ENCODE peak calls at places on chromosomes 3 and 15, in eight cellular contexts. Q, S, A, K, M, I, B and Z are unnamed samples.

GRCh38 chr3:171994646-171995441 is 44.5 kb upstream of the FNDC3B start:
- DNase-seq in Q (no peak), S (no peak), A (no peak), K (no peak), M (no peak), I (peak; percentile 88), B (no peak), Z (no peak)

GRCh38 chr3:128784228-128784627 is 58.2 kb downstream of the RAB7A start:
- DNase-seq in Q (no peak), S (no peak), A (peak; percentile 40), K (no peak), M (peak; percentile 82), I (no peak), B (no peak), Z (no peak)

GRCh38 chr15:91298101-91298500 is 198.0 kb downstream of the SV2B start:
- DNase-seq in Q (no peak), S (no peak), A (no peak), K (no peak), M (no peak), I (no peak), B (no peak), Z (no peak)

GRCh38 chr3:29694783-29695182 is 413.9 kb downstream of the RBMS3 start:
- DNase-seq in Q (no peak), S (no peak), A (no peak), K (no peak), M (peak; percentile 78), I (peak; percentile 80), B (no peak), Z (no peak)

GRCh38 chr3:156728267-156728985 is 54.0 kb downstream of the TIPARP start:
- DNase-seq in Q (no peak), S (no peak), A (no peak), K (no peak), M (no peak), I (no peak), B (no peak), Z (no peak)

GRCh38 chr15:65421360-65422215 is 1.2 kb downstream of the IGDCC4 start:
- DNase-seq in Q (peak; percentile 67), S (peak; percentile 19), A (peak; percentile 64), K (no peak), M (peak; percentile 52), I (peak; percentile 46), B (peak; percentile 76), Z (peak; percentile 80)

GRCh38 chr15:66785637-66786036 is 83.6 kb downstream of the SMAD6 start:
- DNase-seq in Q (no peak), S (no peak), A (no peak), K (no peak), M (no peak), I (peak; percentile 65), B (no peak), Z (no peak)

GRCh38 chr3:14064910-14065309 is 59.8 kb downstream of the CHCHD4 start:
- DNase-seq in Q (no peak), S (no peak), A (no peak), K (no peak), M (no peak), I (no peak), B (no peak), Z (no peak)

GRCh38 chr3:15283702-15284101 is 48.7 kb downstream of the SH3BP5 start:
- DNase-seq in Q (no peak), S (no peak), A (no peak), K (no peak), M (no peak), I (no peak), B (no peak), Z (no peak)

GRCh38 chr3:191246628-191247027 is 47.6 kb downstream of the OSTN start:
- DNase-seq in Q (no peak), S (no peak), A (no peak), K (no peak), M (no peak), I (no peak), B (no peak), Z (no peak)

GRCh38 chr15:70473623-70474366 is 289.6 kb downstream of the UACA start:
- DNase-seq in Q (no peak), S (no peak), A (no peak), K (no peak), M (no peak), I (no peak), B (peak; percentile 29), Z (no peak)

GRCh38 chr3:16338124-16338523 is 73.1 kb downstream of the OXNAD1 start:
- DNase-seq in Q (no peak), S (peak; percentile 47), A (no peak), K (no peak), M (no peak), I (no peak), B (peak; percentile 52), Z (peak; percentile 60)

GRCh38 chr15:96385195-96385594 is 54.7 kb downstream of the NR2F2 start:
- DNase-seq in Q (no peak), S (no peak), A (no peak), K (no peak), M (no peak), I (no peak), B (no peak), Z (no peak)

GRCh38 chr3:50266808-50267207 is 2.1 kb upstream of the SEMA3B start:
- DNase-seq in Q (no peak), S (no peak), A (no peak), K (no peak), M (no peak), I (no peak), B (no peak), Z (no peak)

GRCh38 chr15:63198752-63199250 is 9.4 kb downstream of the RAB8B start:
- DNase-seq in Q (no peak), S (no peak), A (no peak), K (no peak), M (no peak), I (no peak), B (no peak), Z (no peak)

GRCh38 chr3:39295184-39295775 is 15.4 kb upstream of the CX3CR1 start:
- DNase-seq in Q (no peak), S (no peak), A (no peak), K (no peak), M (no peak), I (no peak), B (no peak), Z (peak; percentile 58)

GRCh38 chr3:107643038-107643883 is 120.5 kb downstream of the BBX start:
- DNase-seq in Q (no peak), S (no peak), A (no peak), K (no peak), M (peak; percentile 49), I (no peak), B (no peak), Z (no peak)
- TF ChIP-seq CTCF in Q (no peak), S (no peak), A (no peak), K (no peak), M (peak; percentile 33), I (peak; percentile 36), B (no peak), Z (no peak)

GRCh38 chr15:48968066-48968465 is 4.3 kb upstream of the SHC4 start:
- DNase-seq in Q (no peak), S (no peak), A (no peak), K (no peak), M (no peak), I (no peak), B (no peak), Z (no peak)

GRCh38 chr15:48964898-48965297 is 1.2 kb upstream of the SHC4 start:
- DNase-seq in Q (no peak), S (no peak), A (no peak), K (no peak), M (no peak), I (no peak), B (no peak), Z (no peak)

GRCh38 chr15:48966595-48967301 is 3.0 kb upstream of the SHC4 start:
- DNase-seq in Q (no peak), S (no peak), A (no peak), K (no peak), M (no peak), I (peak; percentile 78), B (no peak), Z (peak; percentile 54)

GRCh38 chr15:48967336-48967735 is 3.6 kb upstream of the SHC4 start:
- DNase-seq in Q (no peak), S (no peak), A (no peak), K (no peak), M (no peak), I (no peak), B (no peak), Z (no peak)

DNA sequence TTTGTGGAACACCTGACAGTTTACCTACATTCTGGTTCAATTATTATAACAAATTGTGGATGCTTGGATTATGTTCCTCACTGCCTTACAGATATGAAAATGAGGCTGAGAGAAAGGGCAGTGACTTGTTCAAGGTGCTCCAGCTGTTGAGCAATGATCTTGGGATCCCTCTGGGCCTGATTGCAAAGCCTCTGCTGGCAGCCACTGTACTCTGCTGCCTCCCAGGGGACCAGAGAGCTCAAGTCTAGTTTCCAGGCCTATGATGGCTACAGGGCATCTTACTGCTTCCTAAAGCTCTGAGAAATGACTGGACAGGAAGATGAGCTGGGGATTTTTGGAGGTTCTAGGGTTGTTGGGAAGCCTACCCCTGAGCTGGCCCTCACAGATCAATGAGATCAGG is 2.3 kb upstream of the SHC4 start:
- DNase-seq in Q (no peak), S (no peak), A (no peak), K (no peak), M (no peak), I (no peak), B (no peak), Z (peak; percentile 48)
- TF ChIP-seq CTCF in Q (no peak), S (no peak), A (no peak), K (no peak), M (peak; percentile 15), I (peak; percentile 51), B (no peak), Z (peak; percentile 35)

DNA sequence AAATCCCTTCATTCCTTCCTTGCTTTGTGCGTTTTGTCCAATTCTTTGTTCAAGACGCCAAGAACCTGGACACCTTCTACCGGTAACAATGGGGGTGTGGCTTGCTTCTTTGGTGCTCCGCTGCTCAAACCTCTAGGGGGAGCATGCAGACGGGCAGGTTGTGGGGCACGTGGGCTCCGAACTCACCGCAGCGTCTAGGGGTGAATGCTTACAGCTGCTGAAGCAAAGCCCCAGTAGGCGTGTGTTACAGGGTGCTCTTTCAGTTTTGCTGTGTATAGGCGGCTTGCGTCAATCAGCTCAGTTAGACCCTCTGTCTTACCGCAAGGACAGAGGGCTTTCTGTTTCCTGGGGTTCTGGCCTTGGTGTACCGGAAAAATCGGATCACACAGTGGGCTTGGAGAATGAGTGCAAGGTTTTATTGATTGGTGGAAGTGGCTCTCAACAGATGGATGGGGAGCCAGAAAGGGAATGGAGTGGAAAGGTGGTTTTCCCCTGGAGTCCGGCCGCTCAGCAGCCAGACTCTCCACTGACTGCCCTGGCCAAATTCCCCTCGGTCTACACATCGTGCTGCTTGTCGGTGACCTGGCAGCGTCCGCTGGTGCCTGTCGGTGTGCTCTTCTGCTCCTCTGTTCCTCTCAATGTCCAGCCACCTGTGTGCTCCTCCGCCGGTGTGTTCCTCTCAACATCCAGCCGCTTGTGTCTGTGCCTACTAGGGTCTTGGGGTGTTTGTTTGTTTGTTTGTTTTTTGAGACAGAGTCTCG is 1.2 kb upstream of the LRRC34 start:
- DNase-seq in Q (no peak), S (peak; percentile 75), A (no peak), K (no peak), M (no peak), I (no peak), B (peak; percentile 60), Z (peak; percentile 79)
- TF ChIP-seq CTCF in Q (no peak), S (peak; percentile 29), A (no peak), K (peak; percentile 19), M (peak; percentile 47), I (no peak), B (peak; percentile 24), Z (peak; percentile 71)

DNA sequence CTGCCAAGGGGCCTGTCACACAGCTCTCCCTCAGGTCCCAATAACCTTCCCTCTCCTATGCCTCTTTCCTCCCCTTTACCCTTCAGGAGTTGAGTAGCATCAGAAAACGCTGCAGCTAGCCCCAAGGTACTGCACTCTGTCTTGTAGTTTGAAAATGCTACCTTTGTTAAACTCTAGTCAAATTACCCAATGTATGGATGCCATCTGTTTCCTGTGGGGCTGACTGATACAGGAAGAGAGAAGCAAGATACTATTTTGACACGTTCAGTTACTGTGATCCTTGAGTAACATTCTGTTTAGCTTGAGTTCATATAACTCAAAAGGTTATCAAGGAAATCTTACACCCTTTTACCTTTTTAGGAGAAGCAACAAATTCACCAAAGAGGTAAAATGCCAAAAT is 493.1 kb downstream of the FHIT start:
- DNase-seq in Q (no peak), S (no peak), A (no peak), K (no peak), M (no peak), I (no peak), B (no peak), Z (no peak)
- TF ChIP-seq CTCF in Q (no peak), S (no peak), A (no peak), K (no peak), M (no peak), I (no peak), B (no peak), Z (no peak)